ENCODE peak calls at places on chromosomes 5 and 9, in seven cellular contexts. One of them, this sample, is unnamed.

GRCh38 chr5:136615251-136615650 is 249.9 kb upstream of the TRPC7 start:
- DNase-seq in HFFc6: no peak
- DNase-seq in amniotic stem cell: no peak
- DNase-seq in activated CD4-positive, alpha-beta T cell treated with anti-CD3 and anti-CD28 coated beads for 48 hours: no peak
- DNase-seq in RCC 7860: no peak
- DNase-seq in DMS153: no peak
- DNase-seq in nucleus accumbens: no peak
- DNase-seq in this sample: no peak

GRCh38 chr9:19768798-19769197 is 20.0 kb downstream of the SLC24A2 start:
- DNase-seq in HFFc6: no peak
- DNase-seq in RCC 7860: no peak
- DNase-seq in nucleus accumbens: no peak
- DNase-seq in amniotic stem cell: no peak
- DNase-seq in activated CD4-positive, alpha-beta T cell treated with anti-CD3 and anti-CD28 coated beads for 48 hours: no peak
- DNase-seq in DMS153: no peak
- DNase-seq in this sample: no peak

GRCh38 chr5:59769041-59769360 is 124.5 kb downstream of the PDE4D start:
- DNase-seq in HFFc6: no peak
- DNase-seq in DMS153: no peak
- DNase-seq in activated CD4-positive, alpha-beta T cell treated with anti-CD3 and anti-CD28 coated beads for 48 hours: no peak
- DNase-seq in RCC 7860: no peak
- DNase-seq in amniotic stem cell: no peak
- DNase-seq in nucleus accumbens: no peak
- DNase-seq in this sample: no peak

GRCh38 chr9:133008406-133008805 is 22.4 kb upstream of the GTF3C5 start:
- DNase-seq in HFFc6: no peak
- DNase-seq in RCC 7860: no peak
- DNase-seq in activated CD4-positive, alpha-beta T cell treated with anti-CD3 and anti-CD28 coated beads for 48 hours: no peak
- DNase-seq in DMS153: no peak
- DNase-seq in nucleus accumbens: no peak
- DNase-seq in amniotic stem cell: no peak
- DNase-seq in this sample: no peak

GRCh38 chr5:76689321-76690026 is 26.5 kb upstream of the F2R start:
- DNase-seq in activated CD4-positive, alpha-beta T cell treated with anti-CD3 and anti-CD28 coated beads for 48 hours: no peak
- DNase-seq in nucleus accumbens: no peak
- DNase-seq in HFFc6: peak; percentile 94
- DNase-seq in RCC 7860: peak; percentile 76
- DNase-seq in DMS153: no peak
- DNase-seq in amniotic stem cell: peak; percentile 68
- DNase-seq in this sample: no peak

GRCh38 chr5:158277276-158277675 is 418.3 kb upstream of the CLINT1 start:
- DNase-seq in activated CD4-positive, alpha-beta T cell treated with anti-CD3 and anti-CD28 coated beads for 48 hours: no peak
- DNase-seq in amniotic stem cell: no peak
- DNase-seq in DMS153: no peak
- DNase-seq in nucleus accumbens: no peak
- DNase-seq in RCC 7860: no peak
- DNase-seq in HFFc6: no peak
- DNase-seq in this sample: no peak

GRCh38 chr5:79456890-79457583 is 56.9 kb downstream of the HOMER1 start:
- DNase-seq in activated CD4-positive, alpha-beta T cell treated with anti-CD3 and anti-CD28 coated beads for 48 hours: peak; percentile 5
- DNase-seq in DMS153: no peak
- DNase-seq in amniotic stem cell: no peak
- DNase-seq in RCC 7860: no peak
- DNase-seq in nucleus accumbens: no peak
- DNase-seq in HFFc6: no peak
- DNase-seq in this sample: no peak

GRCh38 chr5:53335115-53335514 is 145.3 kb upstream of the FST start:
- DNase-seq in amniotic stem cell: no peak
- DNase-seq in nucleus accumbens: no peak
- DNase-seq in activated CD4-positive, alpha-beta T cell treated with anti-CD3 and anti-CD28 coated beads for 48 hours: no peak
- DNase-seq in HFFc6: peak; percentile 20
- DNase-seq in RCC 7860: no peak
- DNase-seq in DMS153: no peak
- DNase-seq in this sample: peak; percentile 2

This sample was measured in erythroblast.